ENCODE peak calls at places on chromosome 18, in five cellular contexts. B, M, L, P and U are unnamed samples.

GRCh38 chr18:39938678-39939077 is 2016.4 kb upstream of the PIK3C3 start:
- DNase-seq in B (no peak), M (peak; percentile 30), L (peak; percentile 55), P (no peak), U (no peak)

GRCh38 chr18:53148056-53148574 is 808.1 kb downstream of the DCC start:
- DNase-seq in B (no peak), M (no peak), L (no peak), P (no peak), U (no peak)

GRCh38 chr18:77106331-77106730 is 26.3 kb downstream of the MBP start:
- DNase-seq in B (no peak), M (no peak), L (peak; percentile 67), P (no peak), U (no peak)

GRCh38 chr18:39463986-39464385 is 1898.4 kb upstream of the CELF4 start:
- DNase-seq in B (no peak), M (no peak), L (no peak), P (no peak), U (no peak)

GRCh38 chr18:3966246-3966984 is 488.7 kb downstream of the DLGAP1 start:
- DNase-seq in B (no peak), M (no peak), L (no peak), P (no peak), U (no peak)

GRCh38 chr18:69387181-69387580 is 13.5 kb upstream of the DOK6 start:
- DNase-seq in B (no peak), M (no peak), L (no peak), P (no peak), U (no peak)

GRCh38 chr18:48534364-48534763 is 4.5 kb upstream of the CTIF start:
- DNase-seq in B (no peak), M (peak; percentile 77), L (no peak), P (no peak), U (no peak)

GRCh38 chr18:75128911-75129716 is 79.8 kb downstream of the PTGR3 start:
- DNase-seq in B (peak; percentile 22), M (no peak), L (peak; percentile 18), P (no peak), U (no peak)

GRCh38 chr18:4283746-4284291 is 171.3 kb downstream of the DLGAP1 start:
- DNase-seq in B (no peak), M (no peak), L (no peak), P (no peak), U (no peak)

GRCh38 chr18:63290456-63291200 is 28.9 kb downstream of the BCL2 start:
- DNase-seq in B (no peak), M (no peak), L (no peak), P (no peak), U (no peak)

GRCh38 chr18:57353940-57354461 is 1.6 kb downstream of the ST8SIA3 start:
- DNase-seq in B (peak; percentile 93), M (peak; percentile 35), L (peak; percentile 64), P (peak; percentile 43), U (no peak)

GRCh38 chr18:10923225-10923624 is 226.1 kb downstream of the PIEZO2 start:
- DNase-seq in B (no peak), M (no peak), L (no peak), P (no peak), U (no peak)

GRCh38 chr18:47149457-47150028 is 757 bp downstream of the HDHD2 start:
- DNase-seq in B (no peak), M (no peak), L (peak; percentile 38), P (no peak), U (no peak)

GRCh38 chr18:59272971-59273935 is at the start of gene RAX:
- DNase-seq in B (peak; percentile 95), M (no peak), L (peak; percentile 48), P (no peak), U (no peak)

GRCh38 chr18:21502661-21503060 is 97.8 kb downstream of the ESCO1 start:
- DNase-seq in B (peak; percentile 19), M (no peak), L (no peak), P (no peak), U (no peak)

GRCh38 chr18:3998698-3999333 is 456.3 kb downstream of the DLGAP1 start:
- DNase-seq in B (no peak), M (peak; percentile 80), L (no peak), P (no peak), U (no peak)

GRCh38 chr18:70450658-70451253 is 161.9 kb downstream of the SOCS6 start:
- DNase-seq in B (no peak), M (peak; percentile 50), L (no peak), P (no peak), U (no peak)

GRCh38 chr18:48728204-48728833 is 189.5 kb downstream of the CTIF start:
- DNase-seq in B (no peak), M (peak; percentile 99), L (peak; percentile 57), P (no peak), U (no peak)

GRCh38 chr18:6591491-6591890 is 138.0 kb upstream of the ARHGAP28 start:
- DNase-seq in B (no peak), M (no peak), L (no peak), P (no peak), U (no peak)

GRCh38 chr18:35376393-35376741 is 770 bp downstream of the ZNF396 start:
- DNase-seq in B (no peak), M (no peak), L (peak; percentile 73), P (no peak), U (no peak)

GRCh38 chr18:25724997-25725396 is 365.4 kb downstream of the SS18 start:
- DNase-seq in B (no peak), M (no peak), L (no peak), P (no peak), U (no peak)

GRCh38 chr18:58231930-58232329 is 187.9 kb downstream of the NEDD4L start:
- DNase-seq in B (no peak), M (no peak), L (no peak), P (no peak), U (no peak)

GRCh38 chr18:57772387-57772799 is 30.7 kb downstream of the ATP8B1 start:
- DNase-seq in B (no peak), M (no peak), L (no peak), P (no peak), U (no peak)

GRCh38 chr18:12604445-12605007 is 53.4 kb downstream of the SPIRE1 start:
- DNase-seq in B (no peak), M (no peak), L (no peak), P (no peak), U (no peak)

DNA sequence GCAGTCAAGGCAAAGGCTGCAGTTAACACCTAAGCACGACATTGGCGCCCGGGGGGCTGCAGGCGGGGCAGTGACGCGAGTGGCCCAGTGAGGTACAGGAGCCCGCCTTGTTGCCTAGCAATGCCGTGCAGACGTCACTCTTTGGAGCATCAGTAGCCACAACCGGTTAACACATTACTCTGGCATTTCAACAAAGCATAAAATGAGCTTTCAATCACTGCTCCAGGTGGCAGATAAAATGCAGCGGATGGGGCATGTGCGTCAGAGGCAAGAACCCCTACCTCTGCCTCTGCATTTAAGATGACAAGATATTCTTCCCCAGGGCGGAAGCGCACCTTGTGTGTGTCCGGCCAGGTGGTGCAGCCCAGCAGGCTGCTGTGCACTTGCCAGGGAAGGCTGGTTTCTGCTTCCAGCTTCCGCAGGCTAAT is 139.4 kb downstream of the MTCL1 start:
- DNase-seq in B (no peak), M (no peak), L (no peak), P (no peak), U (no peak)
- H3K27ac ChIP-seq in B (no peak overlapping the region), M (no peak overlapping the region), L (no peak overlapping the region), P (no peak overlapping the region), U (no peak overlapping the region)

DNA sequence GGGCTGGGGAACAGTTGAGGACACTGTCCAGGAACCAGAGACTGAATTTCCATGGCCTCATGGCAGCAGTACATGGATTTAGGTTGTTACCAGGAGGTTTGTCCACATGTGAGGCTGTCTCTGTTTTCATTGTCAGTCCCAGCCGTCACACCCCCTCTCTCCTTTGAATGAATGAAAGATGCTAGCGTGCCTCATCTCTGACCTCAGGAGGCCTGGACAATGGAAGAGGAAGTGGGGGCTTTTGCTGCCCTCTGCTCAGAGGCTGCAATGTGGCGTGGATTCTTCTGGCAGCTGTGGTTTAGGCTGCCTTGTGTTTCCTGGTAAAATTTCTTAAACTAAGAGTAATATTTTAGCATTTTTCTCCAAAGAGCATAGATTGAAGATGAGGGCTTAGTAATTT is 47.5 kb downstream of the RAB31 start:
- DNase-seq in B (no peak), M (no peak), L (no peak), P (no peak), U (no peak)
- H3K27ac ChIP-seq in B (no peak overlapping the region), M (no peak overlapping the region), L (no peak overlapping the region), P (no peak overlapping the region), U (no peak overlapping the region)

GRCh38 chr18:56299740-56300139 is 338.7 kb downstream of the TXNL1 start:
- DNase-seq in B (no peak), M (no peak), L (no peak), P (no peak), U (no peak)
- H3K27ac ChIP-seq in B (no peak overlapping the region), M (no peak overlapping the region), L (no peak overlapping the region), P (no peak overlapping the region), U (no peak overlapping the region)

DNA sequence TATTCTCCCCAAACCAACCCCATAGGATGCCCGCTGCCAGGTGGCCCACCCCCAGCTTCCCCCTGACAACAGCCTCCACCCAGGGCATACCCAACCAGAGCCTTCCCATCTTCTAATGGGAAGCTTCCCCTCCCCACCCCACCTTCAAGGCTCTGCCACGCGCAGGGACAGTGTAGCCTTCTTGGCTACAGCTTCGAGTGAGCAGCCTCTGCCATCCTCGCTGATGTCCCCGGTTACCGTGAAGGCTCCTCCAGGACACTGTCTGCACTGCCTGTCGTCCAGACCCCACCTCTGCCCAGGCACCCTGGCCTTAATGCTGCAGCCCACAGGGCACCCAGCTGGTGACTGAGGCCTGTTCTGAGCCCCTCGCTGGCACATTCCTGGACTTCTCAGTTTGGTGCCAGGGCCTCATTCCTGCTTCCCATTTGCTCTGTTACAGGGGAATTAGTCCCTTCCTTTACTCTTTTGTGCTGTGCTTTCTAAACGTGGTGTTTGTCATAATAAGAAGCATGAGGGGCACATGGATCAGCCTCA is 13.0 kb upstream of the ADNP2 start:
- DNase-seq in B (no peak), M (no peak), L (no peak), P (no peak), U (no peak)
- H3K27ac ChIP-seq in B (no peak overlapping the region), M (no peak overlapping the region), L (no peak overlapping the region), P (no peak overlapping the region), U (no peak overlapping the region)

DNA sequence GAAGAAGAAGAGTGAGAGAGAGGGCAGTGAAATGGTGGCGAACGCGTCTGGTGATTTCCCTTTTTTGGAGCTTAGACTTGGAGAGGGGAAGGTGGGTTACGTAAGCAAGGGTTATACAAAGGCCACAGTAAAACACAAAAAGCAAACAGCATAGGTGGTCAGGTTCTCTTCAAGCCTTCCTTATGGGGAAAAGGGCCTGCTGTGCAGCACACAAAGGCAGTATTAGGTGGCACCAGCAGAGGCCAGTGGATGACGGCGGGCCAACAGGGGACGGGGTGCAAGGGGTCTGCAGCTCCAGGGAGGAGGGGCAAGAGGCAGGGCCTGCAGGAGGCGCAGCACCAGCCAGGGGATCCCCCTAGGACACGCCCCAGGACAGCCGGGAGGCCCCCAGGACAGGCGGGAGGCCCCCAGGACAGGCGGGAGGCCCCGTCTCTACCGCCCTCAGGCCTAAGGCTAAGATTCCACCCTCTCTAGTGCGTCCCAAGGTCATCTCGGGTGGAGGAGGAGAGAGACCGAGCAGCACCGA is 32.6 kb upstream of the NPC1 start:
- DNase-seq in B (peak; percentile 86), M (no peak), L (peak; percentile 75), P (no peak), U (peak; percentile 12)
- H3K27ac ChIP-seq in B (no peak overlapping the region), M (no peak overlapping the region), L (no peak overlapping the region), P (no peak overlapping the region), U (no peak overlapping the region)